ENCODE peak calls at places on chromosomes 3 and 15, in four cellular contexts. One of them, this sample, is unnamed.

GRCh38 chr3:156448300-156448699 is 106.6 kb downstream of the SSR3 start:
- DNase-seq in stomach: no peak
- DNase-seq in bronchial epithelial cell: peak; percentile 28
- DNase-seq in HFF-Myc: no peak
- DNase-seq in this sample: no peak

GRCh38 chr3:119257654-119258410 is 17.2 kb upstream of the B4GALT4 start:
- DNase-seq in HFF-Myc: no peak
- DNase-seq in bronchial epithelial cell: peak; percentile 21
- DNase-seq in stomach: peak; percentile 73
- DNase-seq in this sample: no peak

GRCh38 chr15:61811952-61812351 is 248.3 kb downstream of the VPS13C start:
- DNase-seq in bronchial epithelial cell: no peak
- DNase-seq in HFF-Myc: no peak
- DNase-seq in stomach: no peak
- DNase-seq in this sample: no peak

GRCh38 chr15:76298986-76299385 is 12.3 kb downstream of the ETFA start:
- DNase-seq in bronchial epithelial cell: peak; percentile 6
- DNase-seq in stomach: no peak
- DNase-seq in HFF-Myc: no peak
- DNase-seq in this sample: no peak

GRCh38 chr3:157586293-157586692 is 83.1 kb upstream of the VEPH1 start:
- DNase-seq in stomach: no peak
- DNase-seq in HFF-Myc: no peak
- DNase-seq in bronchial epithelial cell: no peak
- DNase-seq in this sample: no peak

GRCh38 chr3:108008931-108009635 is 81.7 kb downstream of the CD47 start:
- DNase-seq in stomach: no peak
- DNase-seq in HFF-Myc: no peak
- DNase-seq in bronchial epithelial cell: no peak
- DNase-seq in this sample: no peak

GRCh38 chr3:130725746-130726145 is 20.9 kb downstream of the PIK3R4 start:
- DNase-seq in stomach: no peak
- DNase-seq in bronchial epithelial cell: no peak
- DNase-seq in HFF-Myc: no peak
- DNase-seq in this sample: no peak

GRCh38 chr15:66803182-66803729 is 101.2 kb downstream of the SMAD6 start:
- DNase-seq in stomach: peak; percentile 94
- DNase-seq in bronchial epithelial cell: peak; percentile 88
- DNase-seq in HFF-Myc: peak; percentile 91
- DNase-seq in this sample: peak; percentile 65

GRCh38 chr3:4826237-4827100 is 152.8 kb upstream of the BHLHE40 start:
- DNase-seq in HFF-Myc: no peak
- DNase-seq in bronchial epithelial cell: no peak
- DNase-seq in stomach: peak; percentile 63
- DNase-seq in this sample: peak; percentile 52

GRCh38 chr15:41334293-41335120 is 1.8 kb downstream of the NUSAP1 start:
- DNase-seq in bronchial epithelial cell: no peak
- DNase-seq in HFF-Myc: no peak
- DNase-seq in stomach: no peak
- DNase-seq in this sample: no peak

GRCh38 chr15:34365836-34366235 is 1.2 kb downstream of the LPCAT4 start:
- DNase-seq in HFF-Myc: no peak
- DNase-seq in bronchial epithelial cell: no peak
- DNase-seq in stomach: no peak
- DNase-seq in this sample: no peak

GRCh38 chr15:101495334-101496197 is 6.1 kb upstream of the PCSK6 start:
- DNase-seq in HFF-Myc: no peak
- DNase-seq in stomach: no peak
- DNase-seq in bronchial epithelial cell: no peak
- DNase-seq in this sample: no peak

GRCh38 chr15:39717134-39717533 is 65.5 kb downstream of the FSIP1 start:
- DNase-seq in bronchial epithelial cell: no peak
- DNase-seq in stomach: no peak
- DNase-seq in HFF-Myc: no peak
- DNase-seq in this sample: no peak

GRCh38 chr15:100457201-100457600 is 71.5 kb downstream of the CERS3 start:
- DNase-seq in stomach: no peak
- DNase-seq in bronchial epithelial cell: peak; percentile 9
- DNase-seq in HFF-Myc: no peak
- DNase-seq in this sample: peak; percentile 26

GRCh38 chr3:64634461-64634860 is 53.3 kb downstream of the ADAMTS9 start:
- DNase-seq in stomach: no peak
- DNase-seq in bronchial epithelial cell: no peak
- DNase-seq in HFF-Myc: no peak
- DNase-seq in this sample: no peak

GRCh38 chr3:134627831-134628230 is 23.0 kb downstream of the KY start:
- DNase-seq in bronchial epithelial cell: peak; percentile 80
- DNase-seq in stomach: peak; percentile 27
- DNase-seq in HFF-Myc: no peak
- DNase-seq in this sample: peak; percentile 26

GRCh38 chr3:25508901-25509300 is 80.8 kb downstream of the RARB start:
- DNase-seq in HFF-Myc: peak; percentile 27
- DNase-seq in bronchial epithelial cell: peak; percentile 32
- DNase-seq in stomach: no peak
- DNase-seq in this sample: peak; percentile 35

GRCh38 chr3:140568842-140569520 is 108.9 kb upstream of the TRIM42 start:
- DNase-seq in stomach: peak; percentile 78
- DNase-seq in HFF-Myc: no peak
- DNase-seq in bronchial epithelial cell: no peak
- DNase-seq in this sample: no peak

GRCh38 chr15:59367022-59367451 is 5.6 kb downstream of the MYO1E start:
- DNase-seq in HFF-Myc: no peak
- DNase-seq in bronchial epithelial cell: peak; percentile 73
- DNase-seq in stomach: no peak
- DNase-seq in this sample: no peak

GRCh38 chr3:71428841-71429609 is 154.5 kb downstream of the FOXP1 start:
- DNase-seq in bronchial epithelial cell: peak; percentile 95
- DNase-seq in stomach: no peak
- DNase-seq in HFF-Myc: no peak
- DNase-seq in this sample: peak; percentile 74

GRCh38 chr15:88029696-88030095 is 226.8 kb downstream of the NTRK3 start:
- DNase-seq in stomach: no peak
- DNase-seq in bronchial epithelial cell: no peak
- DNase-seq in HFF-Myc: no peak
- DNase-seq in this sample: no peak

GRCh38 chr3:49124991-49125670 is 4.5 kb upstream of the USP19 start:
- DNase-seq in stomach: no peak
- DNase-seq in bronchial epithelial cell: no peak
- DNase-seq in HFF-Myc: no peak
- DNase-seq in this sample: no peak

GRCh38 chr15:65631503-65631902 is 9.8 kb downstream of the SLC24A1 start:
- DNase-seq in bronchial epithelial cell: no peak
- DNase-seq in HFF-Myc: no peak
- DNase-seq in stomach: no peak
- DNase-seq in this sample: no peak

GRCh38 chr3:136343446-136343845 is 93.3 kb downstream of the PCCB start:
- DNase-seq in HFF-Myc: no peak
- DNase-seq in stomach: no peak
- DNase-seq in bronchial epithelial cell: no peak
- DNase-seq in this sample: no peak

GRCh38 chr3:22361465-22361864 is 610.5 kb upstream of the ZNF385D start:
- DNase-seq in stomach: no peak
- DNase-seq in HFF-Myc: no peak
- DNase-seq in bronchial epithelial cell: no peak
- DNase-seq in this sample: no peak

GRCh38 chr3:171327441-171328174 is 132.6 kb downstream of the TNIK start:
- DNase-seq in stomach: no peak
- DNase-seq in HFF-Myc: no peak
- DNase-seq in bronchial epithelial cell: no peak
- DNase-seq in this sample: no peak

GRCh38 chr3:30227571-30228301 is 378.7 kb upstream of the TGFBR2 start:
- DNase-seq in bronchial epithelial cell: peak; percentile 89
- DNase-seq in stomach: no peak
- DNase-seq in HFF-Myc: no peak
- DNase-seq in this sample: no peak

GRCh38 chr15:91412529-91412928 is 312.5 kb downstream of the SV2B start:
- DNase-seq in HFF-Myc: no peak
- DNase-seq in stomach: no peak
- DNase-seq in bronchial epithelial cell: peak; percentile 7
- DNase-seq in this sample: no peak

GRCh38 chr3:186382217-186382885 is 20.3 kb upstream of the DGKG start:
- DNase-seq in HFF-Myc: no peak
- DNase-seq in bronchial epithelial cell: no peak
- DNase-seq in stomach: no peak
- DNase-seq in this sample: no peak

GRCh38 chr3:178537123-178537754 is 1.0 kb downstream of the KCNMB2 start:
- DNase-seq in stomach: no peak
- DNase-seq in HFF-Myc: no peak
- DNase-seq in bronchial epithelial cell: no peak
- DNase-seq in this sample: no peak

GRCh38 chr3:138332472-138333073 is 2.9 kb upstream of the NME9 start:
- DNase-seq in bronchial epithelial cell: peak; percentile 47
- DNase-seq in HFF-Myc: no peak
- DNase-seq in stomach: no peak
- DNase-seq in this sample: no peak

GRCh38 chr15:56869573-56869972 is 48.9 kb upstream of the TCF12 start:
- DNase-seq in HFF-Myc: no peak
- DNase-seq in bronchial epithelial cell: peak; percentile 3
- DNase-seq in stomach: peak; percentile 36
- DNase-seq in this sample: no peak
- TF ChIP-seq CTCF in HFF-Myc: peak; percentile 55
- TF ChIP-seq CTCF in bronchial epithelial cell: peak; percentile 22
- TF ChIP-seq CTCF in stomach: peak; percentile 28
- TF ChIP-seq CTCF in this sample: peak; percentile 78

GRCh38 chr15:69298354-69298696 is 387 bp upstream of the PAQR5 start:
- DNase-seq in HFF-Myc: no peak
- DNase-seq in stomach: no peak
- DNase-seq in bronchial epithelial cell: no peak
- DNase-seq in this sample: no peak
- H3K4me3 ChIP-seq in HFF-Myc: peak overlapping the region; percentile 53
- H3K4me3 ChIP-seq in stomach: peak overlapping the region; percentile 69
- H3K4me3 ChIP-seq in bronchial epithelial cell: peak overlapping the region; percentile 43
- H3K4me3 ChIP-seq in this sample: peak overlapping the region; percentile 76

GRCh38 chr3:129352045-129352444 is 73.4 kb downstream of the HMCES start:
- DNase-seq in bronchial epithelial cell: no peak
- DNase-seq in HFF-Myc: no peak
- DNase-seq in stomach: no peak
- DNase-seq in this sample: no peak
- TF ChIP-seq CTCF in bronchial epithelial cell: peak; percentile 35
- TF ChIP-seq CTCF in HFF-Myc: peak; percentile 16
- TF ChIP-seq CTCF in stomach: no peak
- TF ChIP-seq CTCF in this sample: peak; percentile 36

DNA sequence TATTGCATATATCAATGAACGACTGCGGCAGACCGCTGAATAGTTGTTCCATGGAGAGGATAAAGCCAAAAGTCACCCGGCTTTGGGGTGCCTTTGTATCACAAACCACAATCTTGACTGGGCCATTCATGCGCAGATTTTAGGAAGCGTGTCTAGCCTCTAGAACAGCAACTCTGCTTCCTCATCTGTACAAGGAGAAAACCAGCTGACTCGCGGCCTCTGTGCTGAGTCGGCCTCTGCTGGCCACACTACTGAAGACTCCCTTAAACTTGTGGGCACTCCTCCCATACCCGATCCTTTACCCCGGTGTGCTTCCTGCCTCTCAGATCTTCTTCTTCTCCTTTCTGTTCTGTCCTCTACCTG is 872 bp downstream of the DLEC1 start:
- DNase-seq in stomach: peak; percentile 71
- DNase-seq in bronchial epithelial cell: peak; percentile 48
- DNase-seq in HFF-Myc: no peak
- DNase-seq in this sample: no peak
- H3K4me3 ChIP-seq in stomach: peak overlapping the region; percentile 52
- H3K4me3 ChIP-seq in bronchial epithelial cell: no peak overlapping the region
- H3K4me3 ChIP-seq in HFF-Myc: peak overlapping the region; percentile 31
- H3K4me3 ChIP-seq in this sample: no peak overlapping the region

DNA sequence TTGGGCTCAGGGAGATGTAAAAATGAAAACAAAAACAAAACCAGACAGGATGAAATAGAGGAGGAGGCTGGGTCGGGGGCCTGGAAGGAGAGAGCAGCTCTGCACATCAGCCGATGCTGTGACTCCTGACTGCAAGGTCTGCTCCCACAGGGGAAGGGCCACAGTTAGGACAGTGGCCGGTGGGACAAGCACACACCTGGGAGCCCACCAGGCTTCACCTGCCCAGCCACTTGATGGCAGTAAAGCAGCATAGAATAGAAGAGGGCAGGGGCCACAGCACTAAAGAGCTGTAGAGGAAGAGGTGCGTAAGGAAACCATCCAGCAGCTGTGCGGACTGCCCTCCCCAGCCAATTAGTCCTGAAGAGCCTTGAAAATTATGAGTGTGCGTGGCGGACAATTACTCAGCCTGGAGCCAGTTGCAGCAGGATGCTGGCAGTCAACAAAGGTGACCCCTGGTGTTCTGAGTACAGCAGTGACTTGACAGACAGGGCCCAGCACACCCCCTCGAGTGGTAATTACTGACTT is 29.8 kb downstream of the ALS2CL start:
- DNase-seq in HFF-Myc: no peak
- DNase-seq in bronchial epithelial cell: peak; percentile 42
- DNase-seq in stomach: peak; percentile 23
- DNase-seq in this sample: no peak
- TF ChIP-seq CTCF in HFF-Myc: peak; percentile 10
- TF ChIP-seq CTCF in bronchial epithelial cell: peak; percentile 35
- TF ChIP-seq CTCF in stomach: no peak
- TF ChIP-seq CTCF in this sample: peak; percentile 45

This sample was measured in epithelial cell of proximal tubule.